ENCODE peak calls at places on chromosomes 5 and 9, in six cellular contexts. T is kidney, Q is A549, G is AG04450, L is GM23338, F is dorsolateral prefrontal cortex. O is an unnamed sample.

GRCh38 chr5:146040559-146040958 is 64.8 kb downstream of the PLAC8L1 start:
- DNase-seq in T (no peak), Q (no peak), G (no peak), L (no peak), F (no peak), O (peak; percentile 37)

GRCh38 chr9:71552480-71552879 is 215.8 kb downstream of the CEMIP2 start:
- DNase-seq in T (peak; percentile 54), Q (no peak), G (no peak), L (peak; percentile 76), F (no peak), O (no peak)

GRCh38 chr9:4691794-4692193 is 12.4 kb downstream of the CDC37L1 start:
- DNase-seq in T (no peak), Q (no peak), G (no peak), L (no peak), F (no peak), O (no peak)

GRCh38 chr5:150503977-150504620 is 3.8 kb upstream of the NDST1 start:
- DNase-seq in T (peak; percentile 83), Q (no peak), G (no peak), L (no peak), F (peak; percentile 63), O (no peak)

GRCh38 chr5:150139334-150139733 is 16.3 kb downstream of the PDGFRB start:
- DNase-seq in T (no peak), Q (no peak), G (peak; percentile 70), L (no peak), F (no peak), O (no peak)

GRCh38 chr5:11853796-11854195 is 50.5 kb downstream of the CTNND2 start:
- DNase-seq in T (no peak), Q (no peak), G (no peak), L (no peak), F (no peak), O (no peak)

GRCh38 chr5:137695651-137696428 is 40.0 kb downstream of the KLHL3 start:
- DNase-seq in T (no peak), Q (no peak), G (no peak), L (peak; percentile 47), F (no peak), O (no peak)

GRCh38 chr9:117400131-117400530 is 14.7 kb downstream of the ASTN2 start:
- DNase-seq in T (no peak), Q (no peak), G (no peak), L (peak; percentile 64), F (no peak), O (no peak)

GRCh38 chr9:109821711-109822110 is 41.7 kb downstream of the PALM2AKAP2 start:
- DNase-seq in T (no peak), Q (no peak), G (no peak), L (no peak), F (no peak), O (no peak)

GRCh38 chr5:168234133-168234532 is 57.3 kb upstream of the WWC1 start:
- DNase-seq in T (no peak), Q (no peak), G (no peak), L (no peak), F (no peak), O (peak; percentile 21)

GRCh38 chr9:2679011-2679410 is 38.3 kb upstream of the KCNV2 start:
- DNase-seq in T (no peak), Q (no peak), G (no peak), L (no peak), F (no peak), O (peak; percentile 7)

GRCh38 chr9:91040371-91041215 is 239.0 kb downstream of the SYK start:
- DNase-seq in T (peak; percentile 52), Q (no peak), G (no peak), L (no peak), F (no peak), O (no peak)

GRCh38 chr5:60842859-60843692 is 993 bp downstream of the ELOVL7 start:
- DNase-seq in T (no peak), Q (peak; percentile 13), G (no peak), L (peak; percentile 73), F (no peak), O (peak; percentile 39)

GRCh38 chr9:111868475-111868874 is 28.1 kb upstream of the UGCG start:
- DNase-seq in T (no peak), Q (no peak), G (no peak), L (peak; percentile 87), F (no peak), O (no peak)

GRCh38 chr5:138981131-138981530 is 106.0 kb upstream of the LRRTM2 start:
- DNase-seq in T (no peak), Q (no peak), G (peak; percentile 18), L (no peak), F (no peak), O (no peak)
- TF ChIP-seq CTCF in T (no peak), Q (no peak), G (no peak), L (no peak), F (no peak), O (no peak)

GRCh38 chr5:134477462-134478245 is 47.8 kb upstream of the JADE2 start:
- DNase-seq in T (peak; percentile 10), Q (no peak), G (no peak), L (no peak), F (no peak), O (no peak)
- H3K27ac ChIP-seq in T (no peak overlapping the region), Q (no peak overlapping the region), G (no peak overlapping the region), L (no peak overlapping the region), F (no peak overlapping the region), O (no peak overlapping the region)

GRCh38 chr9:133708770-133709611 is 29.2 kb downstream of the SARDH start:
- DNase-seq in T (peak; percentile 65), Q (no peak), G (no peak), L (no peak), F (peak; percentile 44), O (no peak)
- TF ChIP-seq CTCF in T (no peak), Q (no peak), G (no peak), L (no peak), F (no peak), O (no peak)

GRCh38 chr9:77968506-77968905 is 63.1 kb downstream of the GNAQ start:
- DNase-seq in T (no peak), Q (no peak), G (no peak), L (no peak), F (no peak), O (no peak)

GRCh38 chr9:77961541-77961940 is 70.1 kb downstream of the GNAQ start:
- DNase-seq in T (no peak), Q (no peak), G (no peak), L (no peak), F (no peak), O (no peak)

GRCh38 chr9:77964258-77964657 is 67.4 kb downstream of the GNAQ start:
- DNase-seq in T (no peak), Q (no peak), G (no peak), L (no peak), F (no peak), O (no peak)

GRCh38 chr9:77966718-77967117 is 64.9 kb downstream of the GNAQ start:
- DNase-seq in T (no peak), Q (no peak), G (no peak), L (no peak), F (no peak), O (no peak)

DNA sequence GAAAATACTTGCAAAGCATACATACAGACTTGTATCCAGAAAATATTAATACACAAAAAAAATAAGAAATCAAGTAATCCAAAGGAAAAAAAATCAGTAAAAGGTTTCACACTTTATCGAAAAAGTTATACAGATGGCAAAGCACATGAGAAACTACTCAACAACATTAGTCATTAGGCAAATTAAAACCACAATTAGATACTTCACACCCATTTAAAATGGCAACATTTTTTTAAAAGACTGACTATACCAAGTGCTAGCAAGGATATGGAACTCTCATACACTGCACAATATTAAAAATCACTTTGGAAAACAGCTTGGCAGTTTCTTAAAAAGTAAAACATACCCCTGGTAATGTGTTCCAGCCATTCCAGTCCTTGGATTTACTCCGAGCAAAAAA is 66.2 kb downstream of the GNAQ start:
- DNase-seq in T (no peak), Q (no peak), G (no peak), L (no peak), F (no peak), O (no peak)
- H3K27ac ChIP-seq in T (no peak overlapping the region), Q (no peak overlapping the region), G (no peak overlapping the region), L (no peak overlapping the region), F (no peak overlapping the region), O (no peak overlapping the region)

GRCh38 chr9:24832307-24832706 is 286.6 kb upstream of the IZUMO3 start:
- DNase-seq in T (no peak), Q (no peak), G (no peak), L (peak; percentile 69), F (no peak), O (peak; percentile 1)
- TF ChIP-seq CTCF in T (no peak), Q (no peak), G (no peak), L (peak; percentile 75), F (no peak), O (peak; percentile 34)

DNA sequence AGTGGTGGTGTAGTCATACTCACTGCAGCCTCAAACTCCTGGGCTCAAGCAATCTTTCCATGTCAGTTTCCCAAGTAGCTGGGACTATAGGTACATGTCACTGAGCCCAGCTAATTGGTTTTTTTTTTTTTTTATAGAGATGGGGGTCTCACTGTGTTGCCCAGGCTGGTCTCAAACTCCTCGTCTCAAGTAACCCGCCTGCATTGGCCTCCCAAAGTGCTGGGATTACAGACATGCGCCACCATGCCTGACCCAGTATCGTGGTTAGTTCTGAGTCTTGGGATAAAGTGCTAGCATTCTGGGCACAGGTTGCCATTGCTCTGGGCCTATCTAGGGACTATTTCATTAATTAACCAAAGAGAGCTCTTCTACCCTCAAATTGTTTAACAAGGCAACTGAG is 108.3 kb downstream of the PLPP1 start:
- DNase-seq in T (no peak), Q (no peak), G (no peak), L (no peak), F (no peak), O (no peak)
- H3K27ac ChIP-seq in T (no peak overlapping the region), Q (no peak overlapping the region), G (no peak overlapping the region), L (peak overlapping the region; percentile 47), F (peak overlapping the region; percentile 70), O (no peak overlapping the region)

GRCh38 chr5:113205807-113206206 is 229.0 kb downstream of the TSSK1B start:
- DNase-seq in T (no peak), Q (no peak), G (no peak), L (no peak), F (no peak), O (no peak)
- TF ChIP-seq CTCF in T (peak; percentile 46), Q (no peak), G (no peak), L (peak; percentile 10), F (peak; percentile 16), O (peak; percentile 44)